ENCODE peak calls at places on chromosomes 12 and 14, in seven cellular contexts. One of them, this sample, is unnamed.

GRCh38 chr12:124152733-124153132 is 142.2 kb upstream of the RFLNA start:
- DNase-seq in suprapubic skin: no peak
- DNase-seq in SW480: no peak
- DNase-seq in HCT116: no peak
- DNase-seq in NAMALWA: no peak
- DNase-seq in right cardiac atrium: peak
- DNase-seq in naive thymus-derived CD8-positive, alpha-beta T cell: no peak
- DNase-seq in this sample: no peak

GRCh38 chr14:94355191-94355794 is 32.2 kb upstream of the SERPINA6 start:
- DNase-seq in suprapubic skin: peak
- DNase-seq in SW480: peak
- DNase-seq in HCT116: no peak
- DNase-seq in NAMALWA: no peak
- DNase-seq in right cardiac atrium: peak
- DNase-seq in naive thymus-derived CD8-positive, alpha-beta T cell: no peak
- DNase-seq in this sample: peak

GRCh38 chr12:6944381-6945186 is 762 bp downstream of the C12orf57 start:
- DNase-seq in suprapubic skin: peak
- DNase-seq in SW480: peak
- DNase-seq in HCT116: peak
- DNase-seq in NAMALWA: peak
- DNase-seq in right cardiac atrium: peak
- DNase-seq in naive thymus-derived CD8-positive, alpha-beta T cell: peak
- DNase-seq in this sample: peak

GRCh38 chr14:34539407-34540180 is at the start of gene EAPP:
- DNase-seq in suprapubic skin: peak
- DNase-seq in SW480: peak
- DNase-seq in HCT116: peak
- DNase-seq in NAMALWA: peak
- DNase-seq in right cardiac atrium: peak
- DNase-seq in naive thymus-derived CD8-positive, alpha-beta T cell: peak
- DNase-seq in this sample: peak

GRCh38 chr14:103031956-103032355 is 25.4 kb downstream of the CDC42BPB start:
- DNase-seq in suprapubic skin: no peak
- DNase-seq in SW480: peak
- DNase-seq in HCT116: no peak
- DNase-seq in NAMALWA: peak
- DNase-seq in right cardiac atrium: no peak
- DNase-seq in naive thymus-derived CD8-positive, alpha-beta T cell: no peak
- DNase-seq in this sample: no peak

GRCh38 chr12:84375472-84375871 is 537.1 kb downstream of the SLC6A15 start:
- DNase-seq in suprapubic skin: no peak
- DNase-seq in SW480: no peak
- DNase-seq in HCT116: no peak
- DNase-seq in NAMALWA: no peak
- DNase-seq in right cardiac atrium: no peak
- DNase-seq in naive thymus-derived CD8-positive, alpha-beta T cell: no peak
- DNase-seq in this sample: no peak

GRCh38 chr12:115227137-115227615 is 543.2 kb upstream of the TBX3 start:
- DNase-seq in suprapubic skin: no peak
- DNase-seq in SW480: peak
- DNase-seq in HCT116: peak
- DNase-seq in NAMALWA: no peak
- DNase-seq in right cardiac atrium: peak
- DNase-seq in naive thymus-derived CD8-positive, alpha-beta T cell: no peak
- DNase-seq in this sample: no peak

GRCh38 chr14:65184032-65184764 is 81.9 kb upstream of the MAX start:
- DNase-seq in suprapubic skin: no peak
- DNase-seq in SW480: no peak
- DNase-seq in HCT116: no peak
- DNase-seq in NAMALWA: no peak
- DNase-seq in right cardiac atrium: no peak
- DNase-seq in naive thymus-derived CD8-positive, alpha-beta T cell: no peak
- DNase-seq in this sample: no peak

GRCh38 chr12:126182619-126183236 is 1117.5 kb downstream of the AACS start:
- DNase-seq in suprapubic skin: no peak
- DNase-seq in SW480: no peak
- DNase-seq in HCT116: no peak
- DNase-seq in NAMALWA: no peak
- DNase-seq in right cardiac atrium: no peak
- DNase-seq in naive thymus-derived CD8-positive, alpha-beta T cell: no peak
- DNase-seq in this sample: no peak

GRCh38 chr14:75422169-75422568 is 5.7 kb upstream of the JDP2 start:
- DNase-seq in suprapubic skin: no peak
- DNase-seq in SW480: no peak
- DNase-seq in HCT116: no peak
- DNase-seq in NAMALWA: no peak
- DNase-seq in right cardiac atrium: no peak
- DNase-seq in naive thymus-derived CD8-positive, alpha-beta T cell: no peak
- DNase-seq in this sample: no peak

GRCh38 chr12:123089631-123090353 is 61.1 kb downstream of the PITPNM2 start:
- DNase-seq in suprapubic skin: no peak
- DNase-seq in SW480: peak
- DNase-seq in HCT116: peak
- DNase-seq in NAMALWA: no peak
- DNase-seq in right cardiac atrium: no peak
- DNase-seq in naive thymus-derived CD8-positive, alpha-beta T cell: no peak
- DNase-seq in this sample: no peak

GRCh38 chr12:50551866-50552265 is 47.1 kb downstream of the DIP2B start:
- DNase-seq in suprapubic skin: no peak
- DNase-seq in SW480: no peak
- DNase-seq in HCT116: no peak
- DNase-seq in NAMALWA: no peak
- DNase-seq in right cardiac atrium: no peak
- DNase-seq in naive thymus-derived CD8-positive, alpha-beta T cell: no peak
- DNase-seq in this sample: no peak

GRCh38 chr14:99287269-99287942 is 15.4 kb upstream of the BCL11B start:
- DNase-seq in suprapubic skin: no peak
- DNase-seq in SW480: no peak
- DNase-seq in HCT116: no peak
- DNase-seq in NAMALWA: no peak
- DNase-seq in right cardiac atrium: no peak
- DNase-seq in naive thymus-derived CD8-positive, alpha-beta T cell: no peak
- DNase-seq in this sample: no peak

GRCh38 chr12:69096669-69097364 is 142.6 kb upstream of the CPSF6 start:
- DNase-seq in suprapubic skin: no peak
- DNase-seq in SW480: no peak
- DNase-seq in HCT116: no peak
- DNase-seq in NAMALWA: no peak
- DNase-seq in right cardiac atrium: no peak
- DNase-seq in naive thymus-derived CD8-positive, alpha-beta T cell: no peak
- DNase-seq in this sample: no peak

GRCh38 chr14:100428727-100429126 is 105.6 kb downstream of the SLC25A47 start:
- DNase-seq in suprapubic skin: no peak
- DNase-seq in SW480: no peak
- DNase-seq in HCT116: no peak
- DNase-seq in NAMALWA: no peak
- DNase-seq in right cardiac atrium: no peak
- DNase-seq in naive thymus-derived CD8-positive, alpha-beta T cell: no peak
- DNase-seq in this sample: no peak

GRCh38 chr14:21940887-21941855 is 267.6 kb upstream of the OR4E1 start:
- DNase-seq in suprapubic skin: no peak
- DNase-seq in SW480: peak
- DNase-seq in HCT116: peak
- DNase-seq in NAMALWA: peak
- DNase-seq in right cardiac atrium: no peak
- DNase-seq in naive thymus-derived CD8-positive, alpha-beta T cell: peak
- DNase-seq in this sample: no peak

GRCh38 chr12:130765186-130765659 is 49.1 kb upstream of the RIMBP2 start:
- DNase-seq in suprapubic skin: no peak
- DNase-seq in SW480: no peak
- DNase-seq in HCT116: peak
- DNase-seq in NAMALWA: peak
- DNase-seq in right cardiac atrium: no peak
- DNase-seq in naive thymus-derived CD8-positive, alpha-beta T cell: no peak
- DNase-seq in this sample: no peak

GRCh38 chr14:96352708-96353107 is 10.4 kb downstream of the ATG2B start:
- DNase-seq in suprapubic skin: no peak
- DNase-seq in SW480: no peak
- DNase-seq in HCT116: no peak
- DNase-seq in NAMALWA: no peak
- DNase-seq in right cardiac atrium: no peak
- DNase-seq in naive thymus-derived CD8-positive, alpha-beta T cell: no peak
- DNase-seq in this sample: no peak

GRCh38 chr12:127393460-127393859 is 873.5 kb upstream of the TMEM132C start:
- DNase-seq in suprapubic skin: no peak
- DNase-seq in SW480: no peak
- DNase-seq in HCT116: no peak
- DNase-seq in NAMALWA: no peak
- DNase-seq in right cardiac atrium: no peak
- DNase-seq in naive thymus-derived CD8-positive, alpha-beta T cell: no peak
- DNase-seq in this sample: no peak

GRCh38 chr14:53807580-53807979 is 149.0 kb downstream of the BMP4 start:
- DNase-seq in suprapubic skin: no peak
- DNase-seq in SW480: no peak
- DNase-seq in HCT116: no peak
- DNase-seq in NAMALWA: no peak
- DNase-seq in right cardiac atrium: peak
- DNase-seq in naive thymus-derived CD8-positive, alpha-beta T cell: no peak
- DNase-seq in this sample: no peak